ENCODE peak calls at places on chromosomes 12 and 14, in six cellular contexts. One of them, this sample, is unnamed.
A peak's percentile ranks its signal among the peaks of the same experiment; 100 is the strongest.

GRCh38 chr12:96225003-96225855 is 31.1 kb downstream of the ELK3 start:
- DNase-seq in foreskin fibroblast: no peak
- DNase-seq in upper lobe of right lung: no peak
- DNase-seq in mesendoderm: no peak
- DNase-seq in kidney: no peak
- DNase-seq in HEK293T: no peak
- DNase-seq in this sample: no peak

GRCh38 chr14:74975059-74975810 is 19.8 kb upstream of the PGF start:
- DNase-seq in HEK293T: no peak
- DNase-seq in upper lobe of right lung: peak; percentile 69
- DNase-seq in mesendoderm: no peak
- DNase-seq in foreskin fibroblast: no peak
- DNase-seq in kidney: peak; percentile 92
- DNase-seq in this sample: no peak

GRCh38 chr14:102262894-102263462 is 42.0 kb downstream of the MOK start:
- DNase-seq in foreskin fibroblast: no peak
- DNase-seq in HEK293T: peak; percentile 23
- DNase-seq in kidney: no peak
- DNase-seq in upper lobe of right lung: no peak
- DNase-seq in mesendoderm: peak; percentile 53
- DNase-seq in this sample: peak; percentile 13

GRCh38 chr14:24401810-24402702 is 3.3 kb downstream of the NYNRIN start:
- DNase-seq in foreskin fibroblast: no peak
- DNase-seq in upper lobe of right lung: no peak
- DNase-seq in kidney: no peak
- DNase-seq in HEK293T: no peak
- DNase-seq in mesendoderm: no peak
- DNase-seq in this sample: no peak

GRCh38 chr12:3303410-3304136 is 187.4 kb upstream of the PRMT8 start:
- DNase-seq in foreskin fibroblast: no peak
- DNase-seq in mesendoderm: peak; percentile 70
- DNase-seq in HEK293T: no peak
- DNase-seq in kidney: no peak
- DNase-seq in upper lobe of right lung: no peak
- DNase-seq in this sample: peak; percentile 85

GRCh38 chr14:49857427-49858003 is 4.9 kb upstream of the NEMF start:
- DNase-seq in kidney: no peak
- DNase-seq in foreskin fibroblast: no peak
- DNase-seq in upper lobe of right lung: no peak
- DNase-seq in HEK293T: no peak
- DNase-seq in mesendoderm: no peak
- DNase-seq in this sample: no peak

GRCh38 chr14:72907886-72908285 is 14.0 kb upstream of the DPF3 start:
- DNase-seq in upper lobe of right lung: no peak
- DNase-seq in foreskin fibroblast: peak; percentile 67
- DNase-seq in HEK293T: no peak
- DNase-seq in kidney: no peak
- DNase-seq in mesendoderm: peak; percentile 65
- DNase-seq in this sample: no peak

GRCh38 chr12:71504471-71504852 is 64.9 kb downstream of the LGR5 start:
- DNase-seq in upper lobe of right lung: no peak
- DNase-seq in HEK293T: peak; percentile 14
- DNase-seq in mesendoderm: no peak
- DNase-seq in foreskin fibroblast: no peak
- DNase-seq in kidney: no peak
- DNase-seq in this sample: no peak

GRCh38 chr12:66279127-66279712 is 23.1 kb upstream of the HELB start:
- DNase-seq in kidney: no peak
- DNase-seq in foreskin fibroblast: no peak
- DNase-seq in HEK293T: peak; percentile 51
- DNase-seq in mesendoderm: peak; percentile 44
- DNase-seq in upper lobe of right lung: no peak
- DNase-seq in this sample: no peak

GRCh38 chr12:115267891-115268290 is 583.9 kb upstream of the TBX3 start:
- DNase-seq in foreskin fibroblast: peak; percentile 22
- DNase-seq in HEK293T: no peak
- DNase-seq in kidney: no peak
- DNase-seq in mesendoderm: no peak
- DNase-seq in upper lobe of right lung: no peak
- DNase-seq in this sample: no peak

GRCh38 chr12:76546889-76547288 is 12.7 kb downstream of the OSBPL8 start:
- DNase-seq in mesendoderm: no peak
- DNase-seq in foreskin fibroblast: no peak
- DNase-seq in upper lobe of right lung: no peak
- DNase-seq in HEK293T: no peak
- DNase-seq in kidney: no peak
- DNase-seq in this sample: no peak

GRCh38 chr12:47079894-47080724 is at the start of gene AMIGO2:
- DNase-seq in mesendoderm: peak; percentile 87
- DNase-seq in kidney: peak; percentile 81
- DNase-seq in foreskin fibroblast: no peak
- DNase-seq in HEK293T: peak; percentile 35
- DNase-seq in upper lobe of right lung: peak; percentile 80
- DNase-seq in this sample: no peak

GRCh38 chr14:76564471-76565119 is 188.7 kb downstream of the ESRRB start:
- DNase-seq in upper lobe of right lung: no peak
- DNase-seq in foreskin fibroblast: no peak
- DNase-seq in mesendoderm: peak; percentile 85
- DNase-seq in kidney: no peak
- DNase-seq in HEK293T: no peak
- DNase-seq in this sample: no peak

GRCh38 chr12:5794156-5794555 is 150.9 kb downstream of the ANO2 start:
- DNase-seq in mesendoderm: no peak
- DNase-seq in upper lobe of right lung: no peak
- DNase-seq in foreskin fibroblast: no peak
- DNase-seq in kidney: no peak
- DNase-seq in HEK293T: no peak
- DNase-seq in this sample: no peak

GRCh38 chr12:60211244-60211643 is 615.4 kb downstream of the SLC16A7 start:
- DNase-seq in upper lobe of right lung: no peak
- DNase-seq in HEK293T: no peak
- DNase-seq in foreskin fibroblast: no peak
- DNase-seq in mesendoderm: no peak
- DNase-seq in kidney: no peak
- DNase-seq in this sample: no peak

GRCh38 chr12:8465597-8465996 is 9.8 kb downstream of the CLEC6A start:
- DNase-seq in mesendoderm: no peak
- DNase-seq in HEK293T: no peak
- DNase-seq in kidney: no peak
- DNase-seq in upper lobe of right lung: no peak
- DNase-seq in foreskin fibroblast: no peak
- DNase-seq in this sample: no peak

GRCh38 chr12:116406529-116406928 is 129.0 kb upstream of the MED13L start:
- DNase-seq in mesendoderm: peak; percentile 98
- DNase-seq in HEK293T: peak; percentile 85
- DNase-seq in kidney: peak; percentile 95
- DNase-seq in foreskin fibroblast: peak; percentile 94
- DNase-seq in upper lobe of right lung: peak; percentile 75
- DNase-seq in this sample: no peak

GRCh38 chr12:76158518-76159321 is 74.2 kb upstream of the NAP1L1 start:
- DNase-seq in upper lobe of right lung: no peak
- DNase-seq in HEK293T: peak; percentile 71
- DNase-seq in mesendoderm: peak; percentile 83
- DNase-seq in kidney: no peak
- DNase-seq in foreskin fibroblast: peak; percentile 81
- DNase-seq in this sample: peak; percentile 46

GRCh38 chr14:59305836-59306555 is 117.5 kb downstream of the DAAM1 start:
- DNase-seq in mesendoderm: no peak
- DNase-seq in foreskin fibroblast: peak; percentile 39
- DNase-seq in upper lobe of right lung: no peak
- DNase-seq in HEK293T: no peak
- DNase-seq in kidney: no peak
- DNase-seq in this sample: no peak

GRCh38 chr12:4153343-4153892 is 120.1 kb upstream of the CCND2 start:
- DNase-seq in mesendoderm: peak; percentile 24
- DNase-seq in upper lobe of right lung: no peak
- DNase-seq in HEK293T: no peak
- DNase-seq in foreskin fibroblast: no peak
- DNase-seq in kidney: no peak
- DNase-seq in this sample: no peak

GRCh38 chr14:52918486-52918885 is 32.4 kb downstream of the FERMT2 start:
- DNase-seq in mesendoderm: no peak
- DNase-seq in kidney: no peak
- DNase-seq in upper lobe of right lung: no peak
- DNase-seq in foreskin fibroblast: peak; percentile 71
- DNase-seq in HEK293T: no peak
- DNase-seq in this sample: no peak

GRCh38 chr14:70808402-70809237 is 693 bp downstream of the MAP3K9 start:
- DNase-seq in kidney: peak; percentile 82
- DNase-seq in upper lobe of right lung: peak; percentile 75
- DNase-seq in foreskin fibroblast: no peak
- DNase-seq in mesendoderm: peak; percentile 37
- DNase-seq in HEK293T: peak; percentile 32
- DNase-seq in this sample: no peak

GRCh38 chr12:34022079-34022830 is at the start of gene ALG10:
- DNase-seq in mesendoderm: peak; percentile 99
- DNase-seq in kidney: peak; percentile 99
- DNase-seq in HEK293T: peak; percentile 74
- DNase-seq in upper lobe of right lung: peak; percentile 96
- DNase-seq in foreskin fibroblast: peak; percentile 96
- DNase-seq in this sample: peak; percentile 100

GRCh38 chr12:45088608-45089007 is 37.7 kb upstream of the DBX2 start:
- DNase-seq in foreskin fibroblast: no peak
- DNase-seq in upper lobe of right lung: no peak
- DNase-seq in kidney: no peak
- DNase-seq in mesendoderm: no peak
- DNase-seq in HEK293T: no peak
- DNase-seq in this sample: no peak

GRCh38 chr14:103243764-103244737 is 90.0 kb upstream of the EIF5 start:
- DNase-seq in mesendoderm: no peak
- DNase-seq in upper lobe of right lung: no peak
- DNase-seq in kidney: no peak
- DNase-seq in foreskin fibroblast: no peak
- DNase-seq in HEK293T: no peak
- DNase-seq in this sample: no peak

GRCh38 chr12:82375201-82375600 is 16.9 kb downstream of the METTL25 start:
- DNase-seq in upper lobe of right lung: no peak
- DNase-seq in HEK293T: no peak
- DNase-seq in kidney: no peak
- DNase-seq in foreskin fibroblast: no peak
- DNase-seq in mesendoderm: no peak
- DNase-seq in this sample: no peak

GRCh38 chr12:2794261-2794735 is 472 bp upstream of the FKBP4 start:
- DNase-seq in mesendoderm: peak; percentile 87
- DNase-seq in HEK293T: no peak
- DNase-seq in upper lobe of right lung: no peak
- DNase-seq in foreskin fibroblast: no peak
- DNase-seq in kidney: no peak
- DNase-seq in this sample: no peak

GRCh38 chr12:97075583-97076268 is 168.7 kb downstream of the NEDD1 start:
- DNase-seq in kidney: no peak
- DNase-seq in upper lobe of right lung: no peak
- DNase-seq in foreskin fibroblast: no peak
- DNase-seq in mesendoderm: peak; percentile 42
- DNase-seq in HEK293T: no peak
- DNase-seq in this sample: no peak

GRCh38 chr14:63573579-63573978 is 30.4 kb upstream of the PPP2R5E start:
- DNase-seq in upper lobe of right lung: no peak
- DNase-seq in foreskin fibroblast: peak; percentile 21
- DNase-seq in kidney: no peak
- DNase-seq in mesendoderm: no peak
- DNase-seq in HEK293T: no peak
- DNase-seq in this sample: no peak

GRCh38 chr14:48857366-48857765 is 728.8 kb downstream of the RPS29 start:
- DNase-seq in upper lobe of right lung: no peak
- DNase-seq in mesendoderm: peak; percentile 3
- DNase-seq in foreskin fibroblast: no peak
- DNase-seq in HEK293T: no peak
- DNase-seq in kidney: no peak
- DNase-seq in this sample: no peak

GRCh38 chr12:100706029-100706428 is 88.5 kb upstream of the ANO4 start:
- DNase-seq in mesendoderm: no peak
- DNase-seq in HEK293T: no peak
- DNase-seq in kidney: no peak
- DNase-seq in foreskin fibroblast: peak; percentile 78
- DNase-seq in upper lobe of right lung: no peak
- DNase-seq in this sample: no peak

GRCh38 chr12:124347805-124348658 is 53.1 kb downstream of the RFLNA start:
- DNase-seq in mesendoderm: no peak
- DNase-seq in upper lobe of right lung: no peak
- DNase-seq in HEK293T: peak; percentile 22
- DNase-seq in kidney: peak; percentile 66
- DNase-seq in foreskin fibroblast: no peak
- DNase-seq in this sample: no peak

GRCh38 chr12:112013601-112014402 is 576 bp downstream of the ERP29 start:
- DNase-seq in foreskin fibroblast: peak; percentile 72
- DNase-seq in upper lobe of right lung: peak; percentile 87
- DNase-seq in HEK293T: peak; percentile 40
- DNase-seq in kidney: peak; percentile 89
- DNase-seq in mesendoderm: peak; percentile 91
- DNase-seq in this sample: no peak

GRCh38 chr12:51818567-51819300 is 29.8 kb downstream of the FIGNL2 start:
- DNase-seq in mesendoderm: no peak
- DNase-seq in HEK293T: no peak
- DNase-seq in foreskin fibroblast: peak; percentile 82
- DNase-seq in upper lobe of right lung: peak; percentile 29
- DNase-seq in kidney: no peak
- DNase-seq in this sample: no peak

GRCh38 chr12:117143008-117143532 is 43.9 kb upstream of the TESC start:
- DNase-seq in foreskin fibroblast: no peak
- DNase-seq in HEK293T: peak; percentile 47
- DNase-seq in mesendoderm: no peak
- DNase-seq in kidney: no peak
- DNase-seq in upper lobe of right lung: no peak
- DNase-seq in this sample: no peak

This sample was measured in NT2/D1.